ENCODE peak calls at places on chromosomes 12 and 14, in nine cellular contexts. One of them, this sample, is unnamed.

GRCh38 chr14:59831121-59831730 is 39.4 kb downstream of the RTN1 start:
- DNase-seq in iPS-NIHi11: no peak
- DNase-seq in amniotic stem cell: no peak
- DNase-seq in HCT116: no peak
- DNase-seq in heart right ventricle: no peak
- DNase-seq in GM20000: no peak
- DNase-seq in T-helper 9 cell: no peak
- DNase-seq in GDM1: peak; percentile 28
- DNase-seq in EL: no peak
- DNase-seq in this sample: no peak

GRCh38 chr14:88005978-88006851 is 1.3 kb downstream of the GPR65 start:
- DNase-seq in iPS-NIHi11: no peak
- DNase-seq in amniotic stem cell: no peak
- DNase-seq in HCT116: no peak
- DNase-seq in heart right ventricle: no peak
- DNase-seq in GM20000: peak; percentile 57
- DNase-seq in T-helper 9 cell: peak; percentile 44
- DNase-seq in GDM1: peak; percentile 68
- DNase-seq in EL: no peak
- DNase-seq in this sample: no peak

GRCh38 chr14:35387713-35388579 is 16.6 kb downstream of the NFKBIA start:
- DNase-seq in iPS-NIHi11: no peak
- DNase-seq in amniotic stem cell: no peak
- DNase-seq in HCT116: no peak
- DNase-seq in heart right ventricle: no peak
- DNase-seq in GM20000: no peak
- DNase-seq in T-helper 9 cell: no peak
- DNase-seq in GDM1: no peak
- DNase-seq in EL: no peak
- DNase-seq in this sample: no peak

GRCh38 chr12:104358353-104359003 is 54.9 kb downstream of the EID3 start:
- DNase-seq in iPS-NIHi11: peak; percentile 81
- DNase-seq in amniotic stem cell: no peak
- DNase-seq in HCT116: peak; percentile 35
- DNase-seq in heart right ventricle: peak; percentile 35
- DNase-seq in GM20000: peak; percentile 82
- DNase-seq in T-helper 9 cell: peak; percentile 47
- DNase-seq in GDM1: peak; percentile 72
- DNase-seq in EL: peak; percentile 63
- DNase-seq in this sample: peak; percentile 75

GRCh38 chr14:23648764-23649460 is 12.7 kb downstream of the DHRS2 start:
- DNase-seq in iPS-NIHi11: no peak
- DNase-seq in amniotic stem cell: no peak
- DNase-seq in HCT116: no peak
- DNase-seq in heart right ventricle: no peak
- DNase-seq in GM20000: no peak
- DNase-seq in T-helper 9 cell: no peak
- DNase-seq in GDM1: no peak
- DNase-seq in EL: no peak
- DNase-seq in this sample: no peak

GRCh38 chr12:116876151-116876869 is 4.9 kb downstream of the HRK start:
- DNase-seq in iPS-NIHi11: peak; percentile 58
- DNase-seq in amniotic stem cell: no peak
- DNase-seq in HCT116: no peak
- DNase-seq in heart right ventricle: no peak
- DNase-seq in GM20000: no peak
- DNase-seq in T-helper 9 cell: no peak
- DNase-seq in GDM1: no peak
- DNase-seq in EL: no peak
- DNase-seq in this sample: no peak

GRCh38 chr12:54413284-54414190 is 5.5 kb downstream of the ITGA5 start:
- DNase-seq in iPS-NIHi11: no peak
- DNase-seq in amniotic stem cell: no peak
- DNase-seq in HCT116: no peak
- DNase-seq in heart right ventricle: peak; percentile 57
- DNase-seq in GM20000: no peak
- DNase-seq in T-helper 9 cell: peak; percentile 71
- DNase-seq in GDM1: peak; percentile 82
- DNase-seq in EL: peak; percentile 54
- DNase-seq in this sample: no peak

GRCh38 chr14:86513056-86513455 is 983.1 kb downstream of the FLRT2 start:
- DNase-seq in iPS-NIHi11: no peak
- DNase-seq in amniotic stem cell: no peak
- DNase-seq in HCT116: no peak
- DNase-seq in heart right ventricle: no peak
- DNase-seq in GM20000: no peak
- DNase-seq in T-helper 9 cell: no peak
- DNase-seq in GDM1: no peak
- DNase-seq in EL: no peak
- DNase-seq in this sample: no peak

GRCh38 chr12:115820661-115821060 is 456.8 kb downstream of the MED13L start:
- DNase-seq in iPS-NIHi11: no peak
- DNase-seq in amniotic stem cell: no peak
- DNase-seq in HCT116: no peak
- DNase-seq in heart right ventricle: no peak
- DNase-seq in GM20000: no peak
- DNase-seq in T-helper 9 cell: no peak
- DNase-seq in GDM1: no peak
- DNase-seq in EL: peak; percentile 24
- DNase-seq in this sample: no peak

GRCh38 chr12:16606201-16606849 is 363 bp upstream of the LMO3 start:
- DNase-seq in iPS-NIHi11: peak; percentile 71
- DNase-seq in amniotic stem cell: no peak
- DNase-seq in HCT116: no peak
- DNase-seq in heart right ventricle: peak; percentile 12
- DNase-seq in GM20000: peak; percentile 23
- DNase-seq in T-helper 9 cell: no peak
- DNase-seq in GDM1: no peak
- DNase-seq in EL: no peak
- DNase-seq in this sample: peak; percentile 29

GRCh38 chr12:6820171-6820570 is 1.4 kb upstream of the GPR162 start:
- DNase-seq in iPS-NIHi11: no peak
- DNase-seq in amniotic stem cell: no peak
- DNase-seq in HCT116: no peak
- DNase-seq in heart right ventricle: no peak
- DNase-seq in GM20000: no peak
- DNase-seq in T-helper 9 cell: no peak
- DNase-seq in GDM1: no peak
- DNase-seq in EL: no peak
- DNase-seq in this sample: no peak

GRCh38 chr14:58865520-58866281 is 227.9 kb downstream of the DACT1 start:
- DNase-seq in iPS-NIHi11: no peak
- DNase-seq in amniotic stem cell: peak; percentile 17
- DNase-seq in HCT116: no peak
- DNase-seq in heart right ventricle: no peak
- DNase-seq in GM20000: no peak
- DNase-seq in T-helper 9 cell: no peak
- DNase-seq in GDM1: no peak
- DNase-seq in EL: peak; percentile 47
- DNase-seq in this sample: no peak

GRCh38 chr14:22471545-22472121 is 117.4 kb downstream of the DAD1 start:
- DNase-seq in iPS-NIHi11: peak; percentile 83
- DNase-seq in amniotic stem cell: no peak
- DNase-seq in HCT116: peak; percentile 19
- DNase-seq in heart right ventricle: peak; percentile 54
- DNase-seq in GM20000: no peak
- DNase-seq in T-helper 9 cell: no peak
- DNase-seq in GDM1: no peak
- DNase-seq in EL: peak; percentile 18
- DNase-seq in this sample: peak; percentile 76

GRCh38 chr14:104723651-104724406 is at the start of gene ADSS1:
- DNase-seq in iPS-NIHi11: peak; percentile 96
- DNase-seq in amniotic stem cell: no peak
- DNase-seq in HCT116: no peak
- DNase-seq in heart right ventricle: peak; percentile 83
- DNase-seq in GM20000: peak; percentile 98
- DNase-seq in T-helper 9 cell: peak; percentile 57
- DNase-seq in GDM1: peak; percentile 29
- DNase-seq in EL: peak; percentile 60
- DNase-seq in this sample: peak; percentile 74